ENCODE peak calls at places on chromosomes 4 and X, in four cellular contexts. S is Caki2; X is GF-D8; M is CD4-positive, alpha-beta T cell. E is an unnamed sample.
A peak's percentile ranks its signal among the peaks of the same experiment; 100 is the strongest.

GRCh38 chr4:15689540-15689939 is 7.9 kb downstream of the FAM200B start:
- DNase-seq in S (no peak), X (peak; percentile 73), M (no peak), E (peak; percentile 46)

GRCh38 chr4:166386491-166387367 is 513.7 kb downstream of the TLL1 start:
- DNase-seq in S (no peak), X (no peak), M (no peak), E (peak; percentile 2)

GRCh38 chrX:23952984-23953907 is 45.4 kb downstream of the CXorf58 start:
- DNase-seq in S (no peak), X (peak; percentile 71), M (peak; percentile 32), E (no peak)

GRCh38 chrX:43845776-43846175 is 36.5 kb downstream of the MAOB start:
- DNase-seq in S (no peak), X (no peak), M (no peak), E (no peak)

GRCh38 chr4:148503681-148504080 is 61.5 kb upstream of the NR3C2 start:
- DNase-seq in S (no peak), X (no peak), M (no peak), E (no peak)

GRCh38 chr4:126906466-126906865 is 726.3 kb upstream of the INTU start:
- DNase-seq in S (no peak), X (no peak), M (no peak), E (no peak)

GRCh38 chr4:10917475-10918103 is 233.0 kb upstream of the CLNK start:
- DNase-seq in S (no peak), X (no peak), M (no peak), E (no peak)

GRCh38 chr4:184954482-184954881 is 63.8 kb upstream of the HELT start:
- DNase-seq in S (no peak), X (no peak), M (no peak), E (no peak)

GRCh38 chr4:137083571-137083970 is 448.7 kb downstream of the PCDH18 start:
- DNase-seq in S (no peak), X (no peak), M (no peak), E (peak; percentile 2)

GRCh38 chr4:152257601-152258066 is 278.3 kb downstream of the FBXW7 start:
- DNase-seq in S (no peak), X (no peak), M (no peak), E (peak; percentile 75)

GRCh38 chrX:70592091-70592490 is 147.5 kb downstream of the DLG3 start:
- DNase-seq in S (peak; percentile 13), X (no peak), M (no peak), E (peak; percentile 69)

GRCh38 chrX:120769576-120770341 is 105.9 kb downstream of the CT47B1 start:
- DNase-seq in S (peak; percentile 23), X (no peak), M (no peak), E (peak; percentile 70)

GRCh38 chr4:13481569-13481968 is 2.6 kb downstream of the RAB28 start:
- DNase-seq in S (peak; percentile 8), X (peak; percentile 31), M (no peak), E (peak; percentile 81)

GRCh38 chr4:150192986-150193385 is 114.7 kb downstream of the DCLK2 start:
- DNase-seq in S (no peak), X (no peak), M (no peak), E (peak; percentile 57)

GRCh38 chr4:86141166-86141565 is 218.7 kb downstream of the MAPK10 start:
- DNase-seq in S (no peak), X (no peak), M (no peak), E (no peak)

GRCh38 chrX:2894885-2895292 is 34.2 kb downstream of the ARSD start:
- DNase-seq in S (peak; percentile 38), X (no peak), M (no peak), E (peak; percentile 63)

GRCh38 chrX:40145001-40145631 is 47.4 kb upstream of the BCOR start:
- DNase-seq in S (no peak), X (no peak), M (no peak), E (no peak)

GRCh38 chrX:18931972-18932371 is 51.9 kb downstream of the PHKA2 start:
- DNase-seq in S (peak; percentile 10), X (no peak), M (no peak), E (peak; percentile 41)

GRCh38 chrX:63812826-63813225 is 27.8 kb upstream of the ARHGEF9 start:
- DNase-seq in S (no peak), X (no peak), M (no peak), E (no peak)

GRCh38 chr4:173025131-173025530 is 143.5 kb upstream of the GALNT7 start:
- DNase-seq in S (peak; percentile 61), X (peak; percentile 38), M (no peak), E (peak; percentile 85)

GRCh38 chr4:88613417-88613875 is 21.2 kb downstream of the HERC3 start:
- DNase-seq in S (no peak), X (peak; percentile 67), M (no peak), E (no peak)

E was measured in fibroblast of the aortic adventitia.